ENCODE peak calls at places on chromosome 13, in six cellular contexts. P, M, T, X, L and Y are unnamed samples.

GRCh38 chr13:65926750-65927171 is 1303.4 kb downstream of the PCDH9 start:
- DNase-seq in X (no peak), M (peak), T (no peak), L (peak), P (peak), Y (peak)

GRCh38 chr13:105848494-105848893 is 687.0 kb downstream of the EFNB2 start:
- DNase-seq in M (no peak), P (no peak), X (no peak), T (no peak), L (no peak), Y (no peak)

GRCh38 chr13:94713556-94714182 is 1.3 kb upstream of the SOX21 start:
- DNase-seq in M (no peak), X (no peak), L (no peak), T (no peak), P (no peak), Y (no peak)

GRCh38 chr13:109747524-109747923 is 38.9 kb downstream of the IRS2 start:
- DNase-seq in M (no peak), L (no peak), X (no peak), P (no peak), T (no peak), Y (peak)

GRCh38 chr13:43742911-43743310 is 43.9 kb downstream of the ENOX1 start:
- DNase-seq in L (no peak), T (no peak), P (no peak), X (no peak), M (no peak), Y (no peak)

GRCh38 chr13:66111628-66112027 is 1118.5 kb downstream of the PCDH9 start:
- DNase-seq in L (no peak), T (no peak), M (peak), P (no peak), X (no peak), Y (no peak)

GRCh38 chr13:113356594-113356993 is 7.3 kb downstream of the GRTP1 start:
- DNase-seq in X (no peak), P (no peak), L (no peak), T (no peak), M (no peak), Y (no peak)

GRCh38 chr13:50361282-50361681 is 346.0 kb downstream of the KCNRG start:
- DNase-seq in M (no peak), X (no peak), T (no peak), L (no peak), P (no peak), Y (no peak)

GRCh38 chr13:112904436-112904960 is 64.5 kb upstream of the MCF2L start:
- DNase-seq in P (no peak), T (no peak), X (no peak), L (no peak), M (no peak), Y (no peak)

GRCh38 chr13:21670006-21670882 is 629 bp upstream of the FGF9 start:
- DNase-seq in L (no peak), T (peak), M (peak), P (peak), X (no peak), Y (peak)

GRCh38 chr13:66803759-66804456 is 426.2 kb downstream of the PCDH9 start:
- DNase-seq in T (no peak), X (no peak), M (no peak), P (no peak), L (no peak), Y (no peak)

GRCh38 chr13:74103196-74103595 is 31.0 kb downstream of the KLF12 start:
- DNase-seq in P (no peak), M (no peak), X (no peak), L (no peak), T (no peak), Y (no peak)

GRCh38 chr13:24618219-24618955 is 61.8 kb upstream of the ATP12A start:
- DNase-seq in T (no peak), X (peak), M (no peak), P (no peak), L (no peak), Y (peak)

GRCh38 chr13:51538626-51539179 is 45.6 kb upstream of the WDFY2 start:
- DNase-seq in X (no peak), P (no peak), T (no peak), L (no peak), M (no peak), Y (no peak)

GRCh38 chr13:91813255-91813654 is 414.8 kb downstream of the GPC5 start:
- DNase-seq in M (no peak), L (no peak), P (no peak), T (no peak), X (no peak), Y (no peak)

GRCh38 chr13:99617474-99618255 is 116.4 kb downstream of the TM9SF2 start:
- DNase-seq in X (no peak), T (peak), L (peak), P (peak), M (peak), Y (peak)

GRCh38 chr13:93248627-93249047 is 22.0 kb downstream of the GPC6 start:
- DNase-seq in M (peak), L (peak), T (no peak), P (no peak), X (no peak), Y (no peak)

GRCh38 chr13:27977476-27978300 is 8.6 kb upstream of the CDX2 start:
- DNase-seq in L (no peak), P (no peak), T (no peak), X (no peak), M (no peak), Y (no peak)

DNA sequence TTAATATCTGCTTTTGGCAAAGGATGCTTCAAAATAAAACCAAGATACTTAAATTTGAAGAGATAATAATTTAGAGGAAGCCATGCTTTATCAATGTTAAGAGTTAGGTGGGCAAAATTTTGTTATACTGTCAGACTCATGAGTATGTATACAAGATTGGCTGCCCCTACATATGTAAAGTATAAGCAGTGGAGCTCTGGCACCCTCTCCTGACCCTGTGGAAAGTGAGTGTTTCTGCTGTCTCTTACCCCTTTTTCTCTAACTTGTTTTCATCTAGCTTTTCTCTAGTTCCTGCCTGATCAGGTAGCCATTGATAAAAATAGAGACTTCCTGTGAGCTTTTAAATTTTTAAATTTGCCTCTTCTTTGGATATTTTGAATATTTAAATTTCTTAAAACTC is 710.9 kb upstream of the SPRY2 start:
- DNase-seq in X (no peak), T (peak), M (no peak), L (no peak), P (no peak), Y (no peak)
- TF ChIP-seq CTCF in X (no peak), T (no peak), M (no peak), L (no peak), P (no peak), Y (no peak)

DNA sequence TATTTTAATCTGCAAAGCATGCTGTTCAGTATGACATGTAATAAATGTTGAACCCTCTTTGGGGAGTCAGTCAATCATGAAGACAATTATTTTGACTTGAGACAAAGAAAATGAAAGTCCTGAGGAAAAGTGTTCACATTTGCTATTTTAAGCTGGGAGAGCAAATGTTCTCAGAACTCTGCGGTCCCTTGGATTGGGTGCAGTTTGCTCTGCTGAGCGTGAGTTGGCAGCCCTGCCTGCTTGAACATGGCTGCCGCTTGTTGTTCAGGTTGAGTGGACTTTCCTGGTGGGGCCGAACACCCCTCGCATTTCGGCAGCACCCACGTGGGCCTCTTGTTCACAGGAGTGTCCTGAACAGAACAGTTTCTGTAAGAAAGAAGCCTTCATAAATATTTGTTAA is 10.8 kb upstream of the RNF113B start:
- DNase-seq in X (no peak), M (no peak), T (no peak), P (no peak), L (no peak), Y (no peak)
- TF ChIP-seq MAX in X (no peak), M (no peak), T (no peak), P (no peak), L (no peak), Y (no peak)

GRCh38 chr13:20221772-20222171 is 10.3 kb downstream of the GJB6 start:
- DNase-seq in X (no peak), T (no peak), P (no peak), L (no peak), M (no peak), Y (peak)

GRCh38 chr13:20222553-20222952 is 9.6 kb downstream of the GJB6 start:
- DNase-seq in L (no peak), X (no peak), T (no peak), P (no peak), M (no peak), Y (no peak)

GRCh38 chr13:20219585-20219984 is 12.5 kb downstream of the GJB6 start:
- DNase-seq in L (no peak), P (no peak), M (no peak), X (peak), T (no peak), Y (peak)

DNA sequence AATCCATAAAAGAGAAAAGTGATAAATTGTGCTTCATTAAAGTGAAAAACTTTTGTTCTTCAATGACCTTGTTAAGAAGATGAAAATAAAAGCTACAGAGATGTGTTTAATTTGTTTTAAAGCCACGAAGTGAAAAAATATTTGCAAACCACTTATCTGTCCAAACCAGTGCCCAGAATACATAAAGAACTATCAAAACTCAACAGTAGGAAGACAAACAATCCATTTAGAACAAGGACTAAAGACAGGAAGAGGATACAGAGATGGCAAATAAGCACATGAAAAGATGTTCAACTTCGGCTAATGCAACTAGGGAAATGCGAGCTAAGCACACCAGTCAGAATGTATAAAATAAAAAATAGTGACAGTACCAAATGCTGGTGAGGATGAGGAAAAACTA is 15.0 kb downstream of the GJB6 start:
- DNase-seq in P (no peak), M (no peak), T (no peak), X (no peak), L (peak), Y (no peak)
- TF ChIP-seq MYC in P (no peak), M (no peak), T (no peak), X (no peak), L (no peak), Y (no peak)

GRCh38 chr13:103140001-103140671 is 73.9 kb upstream of the SLC10A2 start:
- DNase-seq in L (peak), X (peak), P (peak), T (no peak), M (peak), Y (peak)
- TF ChIP-seq CTCF in L (peak), X (peak), P (no peak), T (no peak), M (no peak), Y (peak)

GRCh38 chr13:26679411-26679810 is 81.2 kb downstream of the GPR12 start:
- DNase-seq in L (no peak), T (no peak), X (no peak), M (no peak), P (no peak), Y (no peak)
- TF ChIP-seq MAX in L (no peak), T (no peak), X (no peak), M (no peak), P (no peak), Y (no peak)

DNA sequence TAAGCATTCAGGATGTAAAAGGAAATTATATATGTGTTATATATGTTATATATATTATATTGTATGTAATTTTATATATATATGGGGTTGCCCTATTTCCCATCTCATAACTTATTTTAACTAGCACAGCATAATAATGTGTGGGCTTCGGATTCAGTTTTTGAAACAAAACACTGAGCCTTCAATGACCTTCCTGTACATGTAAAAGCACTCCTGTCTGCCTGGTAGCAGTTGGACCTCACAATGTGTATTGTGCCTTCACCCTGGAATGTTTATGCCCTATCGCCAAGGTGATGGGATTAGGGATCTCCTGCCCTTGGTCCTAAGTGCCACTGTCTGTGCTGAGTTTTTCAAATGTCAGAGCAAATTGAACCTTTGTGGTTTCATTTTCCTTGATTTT is 968.8 kb downstream of the TUBA3C start:
- DNase-seq in M (no peak), L (peak), T (peak), P (no peak), X (no peak), Y (no peak)
- TF ChIP-seq MYC in M (no peak), L (no peak), T (no peak), P (no peak), X (no peak), Y (no peak)